ENCODE peak calls at places on chromosomes 11 and 22, in five cellular contexts. X, T, V, Z and C are unnamed samples.

GRCh38 chr11:117654856-117655255 is 142.2 kb downstream of the DSCAML1 start:
- DNase-seq in X (no peak), Z (no peak), T (no peak), V (no peak), C (no peak)

GRCh38 chr11:119027561-119028345 is 2.9 kb downstream of the SLC37A4 start:
- DNase-seq in T (no peak), V (no peak), Z (no peak), X (no peak), C (no peak)

GRCh38 chr11:4134844-4135243 is 40.2 kb downstream of the RRM1 start:
- DNase-seq in V (no peak), X (no peak), Z (no peak), T (no peak), C (no peak)

GRCh38 chr11:64246874-64247728 is at the start of gene PPP1R14B:
- DNase-seq in Z (peak; percentile 66), V (peak; percentile 94), T (peak; percentile 61), X (peak; percentile 50), C (peak; percentile 84)

GRCh38 chr11:83219095-83219494 is 25.6 kb downstream of the ANKRD42 start:
- DNase-seq in X (no peak), Z (no peak), T (no peak), V (no peak), C (no peak)

GRCh38 chr11:67615455-67616430 is 9.0 kb downstream of the NDUFV1 start:
- DNase-seq in T (no peak), X (no peak), Z (peak; percentile 54), V (peak; percentile 69), C (peak; percentile 72)

GRCh38 chr11:2860636-2861035 is 24.9 kb downstream of the CDKN1C start:
- DNase-seq in T (no peak), V (peak; percentile 20), X (no peak), Z (no peak), C (no peak)

GRCh38 chr11:70050243-70050642 is 27.9 kb upstream of the ANO1 start:
- DNase-seq in Z (no peak), X (no peak), V (no peak), T (no peak), C (no peak)

GRCh38 chr22:44394246-44395115 is 81.7 kb upstream of the SHISAL1 start:
- DNase-seq in V (no peak), X (no peak), Z (no peak), T (no peak), C (no peak)

GRCh38 chr11:101913631-101914030 is 1.2 kb upstream of the CEP126 start:
- DNase-seq in Z (no peak), V (no peak), T (no peak), X (no peak), C (no peak)

GRCh38 chr11:65891180-65892136 is 985 bp downstream of the CCDC85B start:
- DNase-seq in Z (no peak), V (peak; percentile 38), T (no peak), X (no peak), C (peak; percentile 77)

GRCh38 chr11:35303596-35304392 is 115.6 kb downstream of the SLC1A2 start:
- DNase-seq in T (no peak), Z (peak; percentile 79), V (peak; percentile 16), X (no peak), C (no peak)

GRCh38 chr11:57513911-57514537 is 1.5 kb downstream of the SLC43A1 start:
- DNase-seq in T (no peak), X (no peak), V (peak; percentile 71), Z (peak; percentile 44), C (peak; percentile 64)

GRCh38 chr11:44860346-44860745 is 90.3 kb downstream of the TP53I11 start:
- DNase-seq in X (no peak), Z (no peak), V (no peak), T (no peak), C (no peak)

GRCh38 chr11:34926101-34926830 is 9.8 kb downstream of the PDHX start:
- DNase-seq in X (peak; percentile 18), V (no peak), T (no peak), Z (peak; percentile 71), C (peak; percentile 65)

GRCh38 chr11:121347094-121347493 is 54.5 kb downstream of the SC5D start:
- DNase-seq in T (no peak), X (no peak), Z (no peak), V (no peak), C (no peak)

GRCh38 chr11:47399860-47400812 is 8.3 kb upstream of the SLC39A13 start:
- DNase-seq in Z (no peak), X (no peak), T (no peak), V (peak; percentile 38), C (peak; percentile 84)

GRCh38 chr22:39091136-39092081 is 5.6 kb upstream of the APOBEC3H start:
- DNase-seq in X (no peak), T (no peak), Z (no peak), V (no peak), C (no peak)

GRCh38 chr11:8766043-8766992 is 83.7 kb downstream of the RPL27A start:
- DNase-seq in T (no peak), X (no peak), V (no peak), Z (no peak), C (no peak)

GRCh38 chr22:47209547-47210023 is 447.1 kb downstream of the TBC1D22A start:
- DNase-seq in T (no peak), Z (no peak), V (no peak), X (no peak), C (no peak)

GRCh38 chr11:113473983-113474361 is 1.2 kb downstream of the DRD2 start:
- DNase-seq in T (no peak), V (no peak), X (no peak), Z (no peak), C (peak; percentile 1)

GRCh38 chr11:21654091-21654490 is 538.8 kb upstream of the ANO5 start:
- DNase-seq in T (peak; percentile 63), X (no peak), Z (no peak), V (no peak), C (no peak)

GRCh38 chr22:22368516-22368915 is 123.9 kb downstream of the VPREB1 start:
- DNase-seq in Z (no peak), X (no peak), V (no peak), T (no peak), C (no peak)

GRCh38 chr22:38725900-38726655 is 20.3 kb downstream of the GTPBP1 start:
- DNase-seq in Z (no peak), X (no peak), T (no peak), V (no peak), C (no peak)

GRCh38 chr22:26986884-26987283 is 329.5 kb downstream of the MIAT start:
- DNase-seq in X (no peak), Z (no peak), V (no peak), T (no peak), C (no peak)

GRCh38 chr11:103035656-103036434 is 56.1 kb downstream of the DCUN1D5 start:
- DNase-seq in Z (peak; percentile 95), T (no peak), X (peak; percentile 13), V (no peak), C (peak; percentile 87)

GRCh38 chr22:48855593-48856307 is 971.9 kb downstream of the BRD1 start:
- DNase-seq in X (no peak), T (no peak), V (no peak), Z (no peak), C (no peak)

GRCh38 chr11:97751405-97751804 is 1269.3 kb upstream of the CNTN5 start:
- DNase-seq in T (no peak), X (no peak), V (no peak), Z (no peak), C (no peak)

GRCh38 chr22:20777420-20778177 is 3.7 kb downstream of the SERPIND1 start:
- DNase-seq in T (no peak), Z (no peak), V (peak; percentile 22), X (no peak), C (no peak)

GRCh38 chr11:65538915-65539374 is 14.1 kb downstream of the SCYL1 start:
- DNase-seq in X (no peak), Z (no peak), T (no peak), V (no peak), C (no peak)

GRCh38 chr11:64876226-64876750 is 2.1 kb downstream of the EHD1 start:
- DNase-seq in Z (no peak), X (no peak), T (no peak), V (no peak), C (no peak)

GRCh38 chr11:59556115-59556882 is 45.0 kb downstream of the OR4D9 start:
- DNase-seq in Z (peak; percentile 46), T (no peak), V (no peak), X (peak; percentile 29), C (peak; percentile 88)

GRCh38 chr11:22491826-22492225 is 133.8 kb downstream of the FANCF start:
- DNase-seq in T (no peak), Z (no peak), V (no peak), X (no peak), C (no peak)

GRCh38 chr22:37968452-37969251 is 15.2 kb downstream of the POLR2F start:
- DNase-seq in V (no peak), Z (no peak), X (no peak), T (no peak), C (no peak)

GRCh38 chr11:9760180-9760550 is 96.3 kb downstream of the SWAP70 start:
- DNase-seq in Z (no peak), X (no peak), V (peak; percentile 77), T (no peak), C (no peak)

GRCh38 chr11:77067776-77068460 is 1.1 kb downstream of the CAPN5 start:
- DNase-seq in V (no peak), T (no peak), Z (no peak), X (no peak), C (no peak)

GRCh38 chr11:27398413-27398780 is 35.4 kb upstream of the CCDC34 start:
- DNase-seq in T (no peak), V (no peak), X (no peak), Z (no peak), C (no peak)